ENCODE peak calls at places on chromosomes 12 and 14, in six cellular contexts. I is body of pancreas; N is CD4-positive, alpha-beta T cell; K is GM23248; P is effector memory CD4-positive, alpha-beta T cell; J is RWPE2. M is an unnamed sample.
A peak's percentile ranks its signal among the peaks of the same experiment; 100 is the strongest.

GRCh38 chr12:113474635-113475436 is 3.2 kb upstream of the LHX5 start:
- DNase-seq in I (no peak), N (no peak), K (no peak), P (no peak), J (no peak), M (no peak)

GRCh38 chr14:31954991-31955390 is 122.1 kb upstream of the ARHGAP5 start:
- DNase-seq in I (no peak), N (no peak), K (peak; percentile 76), P (no peak), J (no peak), M (no peak)

GRCh38 chr12:100156731-100157426 is 14.2 kb upstream of the BLTP3B start:
- DNase-seq in I (no peak), N (no peak), K (no peak), P (no peak), J (no peak), M (no peak)

GRCh38 chr14:42192659-42193425 is 586.2 kb downstream of the LRFN5 start:
- DNase-seq in I (no peak), N (no peak), K (peak; percentile 99), P (no peak), J (no peak), M (no peak)

GRCh38 chr14:74459289-74459946 is 33.4 kb upstream of the SYNDIG1L start:
- DNase-seq in I (no peak), N (no peak), K (peak; percentile 93), P (no peak), J (no peak), M (peak; percentile 9)

GRCh38 chr12:57755454-57756372 is 810 bp downstream of the MARCHF9 start:
- DNase-seq in I (peak; percentile 54), N (no peak), K (peak; percentile 36), P (no peak), J (no peak), M (peak; percentile 61)

GRCh38 chr12:71007736-71008449 is 87.4 kb upstream of the PTPRR start:
- DNase-seq in I (no peak), N (no peak), K (peak; percentile 41), P (no peak), J (no peak), M (no peak)

GRCh38 chr12:29693962-29694361 is 89.8 kb downstream of the TMTC1 start:
- DNase-seq in I (no peak), N (no peak), K (no peak), P (no peak), J (no peak), M (no peak)

GRCh38 chr12:89827592-89827991 is 119.0 kb upstream of the ATP2B1 start:
- DNase-seq in I (no peak), N (no peak), K (no peak), P (no peak), J (no peak), M (no peak)

GRCh38 chr14:73996731-73997107 is 22.4 kb downstream of the ENTPD5 start:
- DNase-seq in I (no peak), N (no peak), K (no peak), P (no peak), J (no peak), M (no peak)

GRCh38 chr12:121217761-121218160 is 7.8 kb downstream of the P2RX4 start:
- DNase-seq in I (peak; percentile 57), N (no peak), K (no peak), P (no peak), J (no peak), M (peak; percentile 92)

GRCh38 chr12:18589316-18589715 is 148.5 kb downstream of the PLCZ1 start:
- DNase-seq in I (no peak), N (no peak), K (peak; percentile 32), P (no peak), J (no peak), M (no peak)

GRCh38 chr12:42982828-42983227 is 393.3 kb upstream of the PRICKLE1 start:
- DNase-seq in I (no peak), N (no peak), K (peak; percentile 7), P (no peak), J (no peak), M (no peak)
- H3K27me3 ChIP-seq in I (no peaks in the 10 kb centered on the region), N (no peaks in the 10 kb centered on the region), K (no peaks in the 10 kb centered on the region), P (no peaks in the 10 kb centered on the region), J (no peaks in the 10 kb centered on the region), M (no peaks in the 10 kb centered on the region)

GRCh38 chr12:56601503-56601902 is 28.6 kb downstream of the BAZ2A start:
- DNase-seq in I (no peak), N (peak; percentile 14), K (peak; percentile 34), P (no peak), J (no peak), M (no peak)

GRCh38 chr12:56599041-56599440 is 31.1 kb downstream of the BAZ2A start:
- DNase-seq in I (no peak), N (no peak), K (no peak), P (no peak), J (no peak), M (no peak)

GRCh38 chr12:56599797-56600196 is 30.3 kb downstream of the BAZ2A start:
- DNase-seq in I (no peak), N (no peak), K (no peak), P (no peak), J (no peak), M (no peak)

GRCh38 chr12:56602239-56602638 is 27.9 kb downstream of the BAZ2A start:
- DNase-seq in I (no peak), N (no peak), K (peak; percentile 26), P (no peak), J (no peak), M (no peak)

GRCh38 chr12:56600753-56601152 is 29.4 kb downstream of the BAZ2A start:
- DNase-seq in I (no peak), N (no peak), K (no peak), P (no peak), J (no peak), M (no peak)
- H3K27ac ChIP-seq in I (no peak overlapping the region), N (no peak overlapping the region), K (no peak overlapping the region), P (no peak overlapping the region), J (no peak overlapping the region), M (no peak overlapping the region)

GRCh38 chr12:54139030-54139429 is 49.8 kb downstream of the SMUG1 start:
- DNase-seq in I (no peak), N (no peak), K (peak; percentile 82), P (no peak), J (no peak), M (no peak)

GRCh38 chr12:54134850-54135249 is 53.9 kb downstream of the SMUG1 start:
- DNase-seq in I (no peak), N (no peak), K (no peak), P (no peak), J (no peak), M (peak; percentile 13)

GRCh38 chr12:54135621-54136027 is 53.2 kb downstream of the SMUG1 start:
- DNase-seq in I (no peak), N (no peak), K (no peak), P (no peak), J (no peak), M (no peak)

GRCh38 chr12:54138219-54138618 is 50.6 kb downstream of the SMUG1 start:
- DNase-seq in I (no peak), N (no peak), K (no peak), P (no peak), J (no peak), M (no peak)

DNA sequence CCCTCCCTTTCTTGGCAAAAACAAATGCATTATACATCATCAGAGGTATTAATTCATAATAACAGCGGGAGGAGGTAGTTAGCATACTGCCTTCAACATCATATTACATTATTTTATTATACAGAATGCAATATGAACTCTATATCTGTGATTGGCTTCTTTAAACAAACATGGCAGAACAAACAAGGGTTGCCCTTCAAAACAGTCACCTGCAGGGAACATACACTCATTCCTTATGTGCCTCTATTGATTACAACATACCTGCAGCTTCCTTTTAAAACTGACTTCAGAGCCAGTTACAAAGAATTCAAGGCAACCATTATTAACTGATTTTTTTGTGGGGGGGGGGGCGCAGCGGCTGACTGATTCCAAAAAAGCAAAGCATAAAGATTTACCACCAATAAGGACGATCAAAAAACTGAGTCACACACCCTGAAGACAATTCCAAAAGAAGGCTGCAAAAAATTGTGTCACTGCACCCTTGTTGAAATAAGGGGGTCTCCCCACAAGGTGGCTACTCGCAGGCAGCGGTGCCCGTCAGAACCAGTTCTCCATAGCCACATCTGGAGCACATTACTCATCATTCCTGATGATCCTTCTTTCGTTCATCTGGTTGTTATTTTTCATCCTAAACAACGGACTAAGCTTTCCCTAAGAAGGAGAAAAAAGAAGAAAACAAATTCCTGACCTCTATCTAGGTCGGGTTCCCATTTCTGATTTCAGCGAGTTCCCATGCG is 51.8 kb downstream of the SMUG1 start:
- DNase-seq in I (no peak), N (no peak), K (peak; percentile 84), P (no peak), J (no peak), M (no peak)
- H3K27me3 ChIP-seq in I (no peaks in the 10 kb centered on the region), N (peaks cover 55% of the 10 kb centered on the region), K (no peaks in the 10 kb centered on the region), P (peaks cover 8% of the 10 kb centered on the region), J (peaks cover 28% of the 10 kb centered on the region), M (no peaks in the 10 kb centered on the region)

GRCh38 chr14:91105673-91106072 is 8.2 kb upstream of the DGLUCY start:
- DNase-seq in I (no peak), N (no peak), K (no peak), P (no peak), J (no peak), M (no peak)

GRCh38 chr14:91112172-91112571 is 1.7 kb upstream of the DGLUCY start:
- DNase-seq in I (no peak), N (no peak), K (no peak), P (no peak), J (no peak), M (no peak)

GRCh38 chr14:91111443-91111842 is 2.4 kb upstream of the DGLUCY start:
- DNase-seq in I (no peak), N (no peak), K (no peak), P (no peak), J (no peak), M (no peak)

GRCh38 chr14:91113829-91114078 is at the start of gene DGLUCY:
- DNase-seq in I (peak; percentile 76), N (no peak), K (peak; percentile 93), P (peak; percentile 20), J (peak; percentile 83), M (peak; percentile 81)

GRCh38 chr14:91108941-91109611 is 4.8 kb upstream of the DGLUCY start:
- DNase-seq in I (peak; percentile 48), N (peak; percentile 26), K (no peak), P (no peak), J (no peak), M (no peak)
- H3K27ac ChIP-seq in I (peak overlapping the region; percentile 44), N (peak overlapping the region; percentile 4), K (no peak overlapping the region), P (peak overlapping the region; percentile 61), J (no peak overlapping the region), M (no peak overlapping the region)

DNA sequence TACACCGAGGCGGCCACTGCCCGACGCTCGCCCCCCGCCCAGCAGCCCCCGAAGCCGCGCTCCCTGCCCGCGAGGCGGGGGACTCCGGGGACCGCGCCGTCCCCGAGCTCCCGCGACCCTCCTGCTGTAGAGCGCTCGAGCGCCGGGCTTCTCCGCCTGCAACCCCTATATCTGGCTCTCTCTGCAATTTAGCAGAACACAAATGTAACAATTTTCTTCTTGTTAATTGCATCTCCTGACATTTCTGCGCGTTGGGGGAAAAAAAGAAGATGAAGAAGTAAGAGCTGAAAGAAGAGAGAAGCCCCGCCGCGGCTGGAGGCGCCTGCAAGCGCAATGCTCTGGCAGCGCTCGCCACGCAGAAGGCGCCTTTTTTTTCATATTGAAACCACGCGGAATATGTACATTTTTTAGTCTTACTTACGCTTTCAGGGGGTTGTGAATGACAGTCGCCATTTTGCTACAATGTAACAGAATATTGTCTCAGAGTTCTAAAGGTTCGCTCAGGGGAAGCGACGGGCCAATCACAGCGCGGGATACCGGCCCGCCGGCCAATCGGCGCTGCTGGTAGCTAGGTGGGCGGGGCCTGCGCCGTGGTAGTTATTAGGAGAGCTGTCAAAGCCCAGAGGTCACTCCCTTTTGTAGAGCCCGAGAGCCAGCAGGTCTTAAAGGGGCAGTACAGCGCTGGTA is at the start of gene DPF3:
- DNase-seq in I (peak; percentile 97), N (peak; percentile 83), K (peak; percentile 99), P (peak; percentile 86), J (peak; percentile 99), M (peak; percentile 97)
- H3K27me3 ChIP-seq in I (no peaks in the 10 kb centered on the region), N (peaks cover 34% of the 10 kb centered on the region), K (no peaks in the 10 kb centered on the region), P (peaks cover 18% of the 10 kb centered on the region), J (peaks cover 34% of the 10 kb centered on the region), M (peaks cover 11% of the 10 kb centered on the region)